ENCODE peak calls at places on chromosome 3, in eight cellular contexts. G is LHCN-M2, F is HS-27A, H is NCI-H2029, V is globus pallidus, Q is endothelial cell, S is NCI-H2081 treated with DMSO at 0.1 percent for 48 hours, X is GM03348. J is an unnamed sample.

GRCh38 chr3:179082416-179082815 is 10.8 kb upstream of the ZMAT3 start:
- DNase-seq in G (peak; percentile 38), F (no peak), H (no peak), V (no peak), Q (no peak), S (no peak), X (no peak), J (no peak)

GRCh38 chr3:108099203-108099602 is 8.4 kb upstream of the CD47 start:
- DNase-seq in G (peak; percentile 55), F (no peak), H (no peak), V (no peak), Q (no peak), S (no peak), X (no peak), J (no peak)

GRCh38 chr3:145266368-145266767 is 894.6 kb downstream of the PLOD2 start:
- DNase-seq in G (no peak), F (no peak), H (no peak), V (no peak), Q (no peak), S (no peak), X (no peak), J (no peak)

GRCh38 chr3:167876603-167877325 is 141.2 kb downstream of the SERPINI1 start:
- DNase-seq in G (peak; percentile 91), F (peak; percentile 27), H (no peak), V (no peak), Q (no peak), S (no peak), X (peak; percentile 47), J (peak; percentile 21)

GRCh38 chr3:30135190-30135589 is 471.2 kb upstream of the TGFBR2 start:
- DNase-seq in G (peak; percentile 14), F (no peak), H (no peak), V (peak; percentile 17), Q (no peak), S (no peak), X (no peak), J (no peak)

GRCh38 chr3:154936196-154936595 is 143.9 kb upstream of the MME start:
- DNase-seq in G (no peak), F (no peak), H (no peak), V (no peak), Q (no peak), S (no peak), X (no peak), J (no peak)

GRCh38 chr3:63351159-63352007 is 73.3 kb downstream of the SYNPR start:
- DNase-seq in G (peak; percentile 50), F (no peak), H (no peak), V (peak; percentile 55), Q (peak; percentile 11), S (no peak), X (peak; percentile 59), J (peak; percentile 37)

GRCh38 chr3:16846373-16847078 is 38.2 kb upstream of the PLCL2 start:
- DNase-seq in G (no peak), F (no peak), H (no peak), V (no peak), Q (no peak), S (no peak), X (no peak), J (no peak)

J was measured in amniotic stem cell.